ENCODE peak calls at places on chromosome 2, in nine cellular contexts. F is AG10803; U is activated naive CD4-positive, alpha-beta T cell treated with anti-CD3 and anti-CD28 coated beads, Interleukin-2, amount 50 U/mL, for 16 hours; G is heart right ventricle; D is caudate nucleus; K is amniotic stem cell; L is T-helper 22 cell; X is COR-L47; E is Calu3. J is an unnamed sample.

GRCh38 chr2:222320441-222321395 is 21.9 kb upstream of the PAX3 start:
- DNase-seq in K (no peak), U (no peak), L (no peak), G (peak), E (no peak), X (peak), F (no peak), D (peak), J (peak)

GRCh38 chr2:190649798-190650390 is 1.0 kb downstream of the NAB1 start:
- DNase-seq in D (peak), E (no peak), F (no peak), U (no peak), L (no peak), G (no peak), X (no peak), K (no peak), J (peak)

GRCh38 chr2:241357531-241357930 is 1.4 kb downstream of the FARP2 start:
- DNase-seq in X (no peak), L (no peak), G (no peak), E (no peak), K (no peak), D (no peak), U (no peak), F (no peak), J (no peak)

GRCh38 chr2:23380562-23381065 is 4.4 kb upstream of the KLHL29 start:
- DNase-seq in G (no peak), X (peak), E (peak), L (no peak), D (no peak), U (peak), K (no peak), F (no peak), J (no peak)

GRCh38 chr2:71611247-71611646 is 157.9 kb downstream of the DYSF start:
- DNase-seq in X (no peak), D (no peak), F (no peak), L (no peak), K (no peak), G (no peak), E (no peak), U (no peak), J (no peak)

GRCh38 chr2:144162652-144163051 is 357.3 kb downstream of the ZEB2 start:
- DNase-seq in K (no peak), L (no peak), X (peak), F (no peak), E (peak), U (peak), G (no peak), D (no peak), J (peak)

GRCh38 chr2:145356046-145356445 is 836.1 kb upstream of the ZEB2 start:
- DNase-seq in D (no peak), G (no peak), L (no peak), K (no peak), F (peak), U (no peak), X (no peak), E (no peak), J (no peak)

GRCh38 chr2:85754313-85755095 is 713 bp downstream of the ATOH8 start:
- DNase-seq in X (peak), E (peak), G (peak), D (no peak), U (peak), K (no peak), F (peak), L (no peak), J (peak)

GRCh38 chr2:45675130-45675812 is 23.8 kb downstream of the PRKCE start:
- DNase-seq in E (peak), G (peak), L (no peak), X (peak), F (peak), U (no peak), K (no peak), D (no peak), J (no peak)

GRCh38 chr2:234579231-234579962 is 82.5 kb upstream of the ARL4C start:
- DNase-seq in X (no peak), L (no peak), E (no peak), G (no peak), D (no peak), K (no peak), U (no peak), F (peak), J (no peak)

GRCh38 chr2:16671760-16672159 is 6.1 kb upstream of the CYRIA start:
- DNase-seq in L (no peak), U (no peak), E (peak), D (no peak), F (no peak), K (no peak), G (no peak), X (no peak), J (no peak)

GRCh38 chr2:42457011-42457410 is 36.8 kb downstream of the KCNG3 start:
- DNase-seq in X (no peak), F (no peak), G (no peak), E (no peak), D (no peak), K (no peak), U (no peak), L (no peak), J (no peak)

GRCh38 chr2:197191177-197191947 is 119.2 kb downstream of the ANKRD44 start:
- DNase-seq in L (no peak), X (peak), F (peak), U (no peak), D (no peak), E (peak), G (no peak), K (no peak), J (peak)

GRCh38 chr2:204019572-204020501 is 83.3 kb downstream of the ICOS start:
- DNase-seq in L (peak), X (no peak), G (no peak), F (peak), E (peak), K (no peak), U (peak), D (no peak), J (no peak)

GRCh38 chr2:159035790-159036411 is 67.5 kb downstream of the TANC1 start:
- DNase-seq in F (peak), K (no peak), E (peak), D (no peak), L (no peak), U (no peak), G (no peak), X (peak), J (peak)

GRCh38 chr2:162490052-162490717 is 146.3 kb downstream of the GCA start:
- DNase-seq in G (no peak), U (no peak), E (no peak), D (peak), L (no peak), K (no peak), F (no peak), X (no peak), J (no peak)

GRCh38 chr2:73979021-73979420 is 5.7 kb upstream of the TET3 start:
- DNase-seq in K (no peak), G (no peak), E (no peak), F (no peak), D (no peak), U (peak), X (no peak), L (peak), J (no peak)

GRCh38 chr2:28389399-28390240 is 3.0 kb upstream of the FOSL2 start:
- DNase-seq in K (no peak), D (no peak), G (no peak), L (no peak), E (peak), F (no peak), X (no peak), U (no peak), J (no peak)

GRCh38 chr2:79971807-79972206 is 332.7 kb downstream of the LRRTM1 start:
- DNase-seq in D (no peak), U (no peak), E (no peak), X (no peak), F (peak), L (no peak), K (no peak), G (no peak), J (no peak)

GRCh38 chr2:133092571-133092970 is 422.6 kb upstream of the LYPD1 start:
- DNase-seq in L (no peak), G (no peak), F (no peak), U (no peak), E (no peak), X (no peak), K (no peak), D (no peak), J (no peak)

GRCh38 chr2:6977095-6977777 is 60.0 kb downstream of the RNF144A start:
- DNase-seq in D (no peak), E (no peak), G (peak), X (peak), U (no peak), K (no peak), L (no peak), F (peak), J (no peak)

GRCh38 chr2:105321875-105322646 is 7.5 kb downstream of the TGFBRAP1 start:
- DNase-seq in K (no peak), X (no peak), G (no peak), F (peak), E (no peak), D (no peak), U (no peak), L (no peak), J (no peak)

GRCh38 chr2:213162515-213163118 is 11.2 kb upstream of the IKZF2 start:
- DNase-seq in K (no peak), X (no peak), E (no peak), D (no peak), G (no peak), U (no peak), F (peak), L (no peak), J (no peak)

GRCh38 chr2:10971855-10972348 is 60.2 kb downstream of the KCNF1 start:
- DNase-seq in G (no peak), U (no peak), F (no peak), X (peak), E (no peak), K (no peak), D (no peak), L (no peak), J (no peak)

GRCh38 chr2:149122521-149122920 is 84.0 kb downstream of the LYPD6B start:
- DNase-seq in E (no peak), F (peak), U (no peak), L (no peak), K (no peak), X (no peak), D (no peak), G (no peak), J (no peak)

GRCh38 chr2:15667579-15668556 is 76.2 kb downstream of the DDX1 start:
- DNase-seq in U (no peak), E (no peak), X (no peak), D (no peak), G (no peak), K (no peak), F (peak), L (no peak), J (no peak)

GRCh38 chr2:154368148-154368547 is 330.3 kb upstream of the KCNJ3 start:
- DNase-seq in X (no peak), D (no peak), U (no peak), L (no peak), F (no peak), E (no peak), G (no peak), K (no peak), J (no peak)

GRCh38 chr2:238498691-238499295 is 72.1 kb downstream of the ASB1 start:
- DNase-seq in F (no peak), X (no peak), L (no peak), G (no peak), E (no peak), U (no peak), D (no peak), K (no peak), J (no peak)

GRCh38 chr2:105373344-105373781 is 25.5 kb downstream of the FHL2 start:
- DNase-seq in K (no peak), U (no peak), G (peak), L (no peak), D (no peak), E (no peak), F (peak), X (no peak), J (no peak)

GRCh38 chr2:218129756-218130155 is 3.9 kb downstream of the CXCR2 start:
- DNase-seq in E (no peak), X (no peak), D (no peak), K (no peak), F (no peak), U (no peak), G (no peak), L (no peak), J (no peak)

GRCh38 chr2:30326497-30326896 is 95.2 kb downstream of the LBH start:
- DNase-seq in G (no peak), X (no peak), U (no peak), F (no peak), K (no peak), E (peak), D (no peak), L (no peak), J (no peak)

GRCh38 chr2:186820303-186820702 is 28.7 kb downstream of the ZSWIM2 start:
- DNase-seq in G (no peak), X (no peak), D (no peak), K (no peak), L (no peak), U (no peak), E (no peak), F (no peak), J (no peak)

J was measured in HuH-7.